ENCODE peak calls at places on chromosomes 3 and 15, in nine cellular contexts. F is endothelial cell of umbilical vein, R is HepG2, I is transverse colon, O is Panc1, Q is GM12891, T is spleen, N is suprapubic skin, U is GM23338. E is an unnamed sample.

GRCh38 chr3:58434990-58435389 is 1.4 kb upstream of the PDHB start:
- DNase-seq in I (no peak), Q (no peak), U (peak), R (peak), O (no peak), F (no peak), T (no peak), N (no peak), E (no peak)

GRCh38 chr3:178479860-178480259 is 56.4 kb upstream of the KCNMB2 start:
- DNase-seq in U (peak), R (no peak), O (no peak), Q (no peak), N (no peak), F (no peak), I (no peak), T (no peak), E (no peak)

GRCh38 chr3:50189274-50189673 is 2.1 kb upstream of the GNAT1 start:
- DNase-seq in R (peak), U (peak), N (no peak), F (peak), T (no peak), O (peak), Q (no peak), I (peak), E (peak)

GRCh38 chr3:105385868-105386508 is 19.3 kb downstream of the ALCAM start:
- DNase-seq in I (no peak), U (no peak), O (no peak), R (no peak), T (no peak), Q (no peak), N (no peak), F (no peak), E (no peak)

GRCh38 chr3:42345811-42346210 is 64.6 kb downstream of the LYZL4 start:
- DNase-seq in F (no peak), R (no peak), Q (no peak), T (no peak), I (no peak), U (no peak), O (no peak), N (no peak), E (no peak)

GRCh38 chr15:92083190-92083589 is 229.7 kb downstream of the SLCO3A1 start:
- DNase-seq in R (no peak), F (no peak), Q (no peak), T (no peak), I (no peak), U (no peak), N (no peak), O (no peak), E (no peak)

GRCh38 chr3:159252772-159253384 is 451.0 kb downstream of the MFSD1 start:
- DNase-seq in N (no peak), R (peak), O (peak), Q (no peak), F (peak), U (peak), T (no peak), I (no peak), E (peak)

GRCh38 chr3:134034005-134034785 is 4.5 kb upstream of the SLCO2A1 start:
- DNase-seq in I (no peak), F (no peak), U (no peak), Q (no peak), R (no peak), N (no peak), T (no peak), O (no peak), E (no peak)

GRCh38 chr15:88648357-88649214 is 9.8 kb downstream of the ISG20 start:
- DNase-seq in N (peak), T (peak), Q (no peak), I (peak), F (no peak), U (no peak), R (no peak), O (no peak), E (no peak)

GRCh38 chr15:23069496-23070166 is 30.3 kb upstream of the TUBGCP5 start:
- DNase-seq in F (no peak), N (no peak), T (no peak), I (no peak), R (no peak), U (peak), O (no peak), Q (peak), E (peak)

GRCh38 chr15:72176743-72177142 is 20.8 kb downstream of the GRAMD2A start:
- DNase-seq in I (no peak), U (no peak), N (no peak), T (no peak), F (no peak), R (no peak), O (no peak), Q (no peak), E (no peak)

GRCh38 chr15:57784081-57784488 is 77.6 kb downstream of the POLR2M start:
- DNase-seq in F (peak), T (no peak), Q (no peak), O (no peak), R (no peak), I (no peak), U (no peak), N (no peak), E (no peak)

GRCh38 chr3:196323723-196324122 is 5.7 kb upstream of the DYNLT2B start:
- DNase-seq in O (no peak), F (no peak), T (no peak), Q (no peak), U (peak), N (no peak), R (peak), I (no peak), E (no peak)

GRCh38 chr3:61149236-61149635 is 102.0 kb downstream of the FHIT start:
- DNase-seq in T (no peak), Q (no peak), O (no peak), R (no peak), F (no peak), I (no peak), N (no peak), U (no peak), E (no peak)

GRCh38 chr3:105322570-105323273 is 44.0 kb upstream of the ALCAM start:
- DNase-seq in F (no peak), U (no peak), R (no peak), T (no peak), N (no peak), Q (no peak), I (no peak), O (no peak), E (no peak)

GRCh38 chr3:15861163-15861562 is 63.4 kb upstream of the ANKRD28 start:
- DNase-seq in U (no peak), N (no peak), I (no peak), T (no peak), R (no peak), O (no peak), F (no peak), Q (no peak), E (no peak)

GRCh38 chr3:64878372-64878771 is 190.6 kb upstream of the ADAMTS9 start:
- DNase-seq in U (no peak), N (no peak), Q (no peak), O (no peak), F (peak), I (no peak), R (no peak), T (no peak), E (no peak)

GRCh38 chr3:156478931-156479330 is 76.0 kb downstream of the SSR3 start:
- DNase-seq in N (no peak), U (no peak), O (no peak), F (no peak), R (no peak), T (no peak), Q (no peak), I (no peak), E (no peak)

DNA sequence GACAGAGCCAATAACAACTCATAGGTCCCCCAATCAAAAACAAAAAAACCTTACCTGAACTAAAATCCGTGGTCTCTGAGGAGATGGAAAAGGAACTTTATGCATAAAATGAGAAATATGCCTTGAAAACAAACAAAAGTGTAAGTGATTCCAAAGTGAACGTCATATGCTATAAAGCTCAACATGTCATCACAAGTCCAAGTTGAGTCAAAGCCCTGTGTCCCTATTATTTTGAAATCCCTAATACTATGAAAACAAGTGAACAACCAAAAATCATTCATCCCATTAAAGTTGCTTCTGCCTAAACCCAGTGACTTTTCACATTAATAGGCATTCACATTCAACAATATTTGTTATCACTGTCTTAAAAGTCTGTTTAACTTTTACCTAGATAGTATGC is 59.4 kb downstream of the DENND4A start:
- DNase-seq in O (no peak), N (no peak), Q (no peak), I (no peak), T (no peak), R (no peak), U (no peak), F (no peak), E (no peak)
- TF ChIP-seq POLR2AphosphoS5 in O (no peak), N (no peak), Q (no peak), I (no peak), T (no peak), R (no peak), U (no peak), F (no peak), E (no peak)

GRCh38 chr3:153219147-153219546 is 57.1 kb downstream of the RAP2B start:
- DNase-seq in Q (no peak), U (no peak), T (no peak), N (no peak), I (no peak), O (no peak), F (no peak), R (no peak), E (no peak)

GRCh38 chr3:153215971-153216370 is 53.9 kb downstream of the RAP2B start:
- DNase-seq in N (no peak), I (no peak), R (no peak), Q (no peak), O (no peak), F (peak), T (no peak), U (no peak), E (no peak)

GRCh38 chr3:153216928-153217327 is 54.9 kb downstream of the RAP2B start:
- DNase-seq in O (no peak), U (no peak), Q (no peak), N (no peak), I (no peak), R (no peak), T (no peak), F (peak), E (no peak)

GRCh38 chr3:153221748-153222162 is 59.7 kb downstream of the RAP2B start:
- DNase-seq in F (peak), N (peak), U (no peak), O (peak), T (peak), Q (peak), I (peak), R (no peak), E (no peak)
- TF ChIP-seq POLR2AphosphoS5 in F (peak), N (peak), U (no peak), O (no peak), T (peak), Q (no peak), I (peak), R (no peak), E (no peak)

DNA sequence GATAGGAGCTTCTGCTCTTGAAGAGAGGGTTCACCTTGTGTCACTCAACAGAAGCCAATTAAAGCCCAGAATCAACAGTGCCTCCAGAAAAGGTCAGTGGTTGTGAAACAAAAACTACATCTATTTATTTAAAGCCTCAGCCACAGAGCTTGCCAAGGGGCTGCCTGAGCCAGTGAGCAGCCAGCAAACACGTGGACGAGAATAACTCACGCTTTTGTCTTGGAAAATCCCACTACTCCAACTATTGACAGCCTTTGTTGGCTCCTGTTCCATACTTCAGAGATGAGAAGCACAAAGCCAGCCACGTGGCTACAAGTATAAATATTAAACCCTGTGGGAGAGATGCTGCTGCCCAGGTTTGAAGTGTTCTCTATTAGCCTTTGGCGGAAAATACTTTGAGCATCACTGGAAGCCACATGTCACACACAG is 10.3 kb downstream of the GPR156 start:
- DNase-seq in Q (no peak), F (no peak), U (no peak), O (no peak), T (no peak), N (no peak), I (no peak), R (peak), E (no peak)
- TF ChIP-seq POLR2AphosphoS5 in Q (no peak), F (no peak), U (no peak), O (no peak), T (no peak), N (no peak), I (no peak), R (no peak), E (no peak)

GRCh38 chr3:12972791-12973702 is 100.2 kb downstream of the IQSEC1 start:
- DNase-seq in Q (no peak), O (no peak), I (no peak), R (no peak), U (no peak), T (no peak), F (no peak), N (no peak), E (no peak)
- TF ChIP-seq POLR2AphosphoS5 in Q (no peak), O (no peak), I (no peak), R (no peak), U (no peak), T (no peak), F (no peak), N (no peak), E (no peak)

GRCh38 chr3:141122455-141123030 is 71.4 kb downstream of the SPSB4 start:
- DNase-seq in N (no peak), T (no peak), R (no peak), I (no peak), U (no peak), O (no peak), Q (no peak), F (no peak), E (no peak)
- TF ChIP-seq POLR2AphosphoS5 in N (no peak), T (no peak), R (no peak), I (no peak), U (no peak), O (no peak), Q (no peak), F (no peak), E (no peak)

GRCh38 chr15:39181348-39181747 is 399.5 kb upstream of the THBS1 start:
- DNase-seq in T (no peak), F (no peak), I (no peak), N (no peak), R (no peak), Q (no peak), O (no peak), U (no peak), E (no peak)
- TF ChIP-seq POLR2AphosphoS5 in T (no peak), F (no peak), I (no peak), N (no peak), R (no peak), Q (no peak), O (no peak), U (no peak), E (no peak)

GRCh38 chr3:167929937-167930336 is 165.8 kb downstream of the GOLIM4 start:
- DNase-seq in O (no peak), T (no peak), Q (no peak), U (peak), F (no peak), I (no peak), N (no peak), R (no peak), E (no peak)
- TF ChIP-seq POLR2AphosphoS5 in O (no peak), T (no peak), Q (no peak), U (no peak), F (no peak), I (no peak), N (no peak), R (no peak), E (no peak)

GRCh38 chr3:128071771-128072453 is 19.7 kb downstream of the SEC61A1 start:
- DNase-seq in R (no peak), T (peak), Q (no peak), F (no peak), I (no peak), U (no peak), O (no peak), N (peak), E (no peak)
- TF ChIP-seq POLR2AphosphoS5 in R (no peak), T (no peak), Q (no peak), F (no peak), I (no peak), U (no peak), O (no peak), N (no peak), E (peak)

GRCh38 chr3:46097691-46098241 is 70.5 kb upstream of the XCR1 start:
- DNase-seq in T (no peak), Q (no peak), I (no peak), R (no peak), N (no peak), O (no peak), U (no peak), F (no peak), E (no peak)
- TF ChIP-seq POLR2AphosphoS5 in T (no peak), Q (peak), I (no peak), R (no peak), N (no peak), O (no peak), U (no peak), F (no peak), E (no peak)

GRCh38 chr3:171347017-171347979 is 112.9 kb downstream of the TNIK start:
- DNase-seq in N (no peak), R (no peak), O (no peak), Q (no peak), U (no peak), F (peak), T (no peak), I (no peak), E (no peak)

GRCh38 chr3:171346011-171346410 is 114.2 kb downstream of the TNIK start:
- DNase-seq in O (no peak), I (no peak), Q (no peak), T (no peak), N (no peak), F (no peak), U (no peak), R (no peak), E (no peak)

GRCh38 chr3:171346582-171346981 is 113.6 kb downstream of the TNIK start:
- DNase-seq in N (no peak), R (no peak), O (no peak), Q (no peak), I (no peak), F (no peak), T (no peak), U (no peak), E (no peak)

GRCh38 chr3:171349392-171349791 is 110.8 kb downstream of the TNIK start:
- DNase-seq in N (no peak), F (peak), U (no peak), Q (no peak), T (no peak), I (no peak), R (no peak), O (no peak), E (no peak)

GRCh38 chr3:171348121-171348520 is 112.1 kb downstream of the TNIK start:
- DNase-seq in T (no peak), U (no peak), I (no peak), R (no peak), N (no peak), F (no peak), Q (no peak), O (no peak), E (no peak)
- TF ChIP-seq POLR2AphosphoS5 in T (no peak), U (no peak), I (no peak), R (no peak), N (no peak), F (no peak), Q (no peak), O (no peak), E (no peak)